ENCODE peak calls at places on chromosomes 3 and 15, in eight cellular contexts. Z, E, H, T, P, D, Y and R are unnamed samples.

GRCh38 chr15:63312286-63312685 is 34.9 kb downstream of the APH1B start:
- DNase-seq in E (no peak), P (no peak), T (no peak), Z (no peak), H (no peak), D (no peak), Y (no peak), R (no peak)

GRCh38 chr3:28835751-28836150 is 445.1 kb upstream of the RBMS3 start:
- DNase-seq in E (no peak), D (no peak), H (no peak), Z (peak), P (no peak), Y (no peak), T (peak), R (no peak)

GRCh38 chr3:152405915-152406802 is 137.4 kb downstream of the MBNL1 start:
- DNase-seq in Y (no peak), E (no peak), D (no peak), P (no peak), T (no peak), Z (no peak), H (peak), R (no peak)

GRCh38 chr3:39278616-39278935 is 1.3 kb downstream of the CX3CR1 start:
- DNase-seq in Z (no peak), T (no peak), D (no peak), E (no peak), P (no peak), H (no peak), Y (no peak), R (no peak)

GRCh38 chr3:71341721-71342120 is 241.8 kb downstream of the FOXP1 start:
- DNase-seq in E (no peak), Y (no peak), H (no peak), D (no peak), Z (no peak), T (no peak), P (no peak), R (no peak)

GRCh38 chr15:95626501-95627361 is 703.8 kb upstream of the NR2F2 start:
- DNase-seq in P (no peak), T (no peak), E (no peak), Y (no peak), H (peak), Z (no peak), D (no peak), R (no peak)

GRCh38 chr3:190385835-190386688 is 1.9 kb upstream of the CLDN16 start:
- DNase-seq in E (no peak), D (no peak), Y (peak), P (no peak), Z (no peak), H (no peak), T (no peak), R (no peak)

GRCh38 chr15:62492900-62493299 is 327.8 kb upstream of the C2CD4B start:
- DNase-seq in Y (no peak), E (no peak), D (no peak), H (no peak), P (no peak), T (no peak), Z (no peak), R (no peak)

GRCh38 chr15:78264304-78265136 is at the start of gene DNAJA4:
- DNase-seq in D (peak), Z (no peak), T (peak), P (peak), H (no peak), Y (no peak), E (peak), R (peak)

GRCh38 chr15:72472907-72473669 is 1.0 kb upstream of the ARIH1 start:
- DNase-seq in D (no peak), Z (peak), Y (no peak), E (no peak), P (no peak), H (no peak), T (no peak), R (no peak)

GRCh38 chr15:86644319-86644718 is 564.6 kb downstream of the AGBL1 start:
- DNase-seq in T (no peak), P (no peak), E (no peak), H (no peak), Z (no peak), Y (no peak), D (no peak), R (no peak)

GRCh38 chr3:146503459-146504202 is 34.3 kb upstream of the PLSCR2 start:
- DNase-seq in H (no peak), Y (peak), E (no peak), Z (peak), D (no peak), P (peak), T (peak), R (no peak)

GRCh38 chr3:11467875-11468274 is 175.8 kb downstream of the VGLL4 start:
- DNase-seq in T (no peak), Z (no peak), Y (no peak), P (no peak), H (no peak), E (no peak), D (no peak), R (no peak)

GRCh38 chr3:55884491-55885285 is 397.6 kb upstream of the WNT5A start:
- DNase-seq in Z (no peak), Y (no peak), T (no peak), H (no peak), D (no peak), P (no peak), E (no peak), R (no peak)

GRCh38 chr3:71998995-71999673 is 214.2 kb upstream of the PROK2 start:
- DNase-seq in T (no peak), H (no peak), Z (no peak), D (no peak), P (no peak), E (no peak), Y (no peak), R (no peak)

GRCh38 chr15:72502220-72502809 is 28.2 kb downstream of the ARIH1 start:
- DNase-seq in P (no peak), E (no peak), Y (no peak), T (no peak), D (no peak), H (no peak), Z (no peak), R (no peak)

GRCh38 chr3:9032236-9032777 is 69.0 kb upstream of the RAD18 start:
- DNase-seq in E (no peak), Z (no peak), T (no peak), D (no peak), P (no peak), Y (no peak), H (no peak), R (no peak)

GRCh38 chr15:95303659-95304058 is 1026.8 kb upstream of the NR2F2 start:
- DNase-seq in H (no peak), T (no peak), Y (no peak), Z (no peak), D (no peak), P (no peak), E (no peak), R (no peak)

GRCh38 chr3:25235033-25235432 is 193.0 kb upstream of the RARB start:
- DNase-seq in H (no peak), Z (no peak), D (no peak), E (no peak), P (no peak), Y (no peak), T (no peak), R (no peak)

GRCh38 chr15:75059607-75060006 is 36.2 kb downstream of the PPCDC start:
- DNase-seq in T (no peak), P (no peak), D (no peak), E (no peak), Y (no peak), H (no peak), Z (peak), R (no peak)

GRCh38 chr15:38130739-38131498 is 121.7 kb upstream of the SPRED1 start:
- DNase-seq in H (no peak), Y (peak), P (peak), T (peak), Z (peak), D (no peak), E (peak), R (no peak)

GRCh38 chr3:87468938-87469337 is 192.6 kb upstream of the POU1F1 start:
- DNase-seq in T (no peak), Y (no peak), H (no peak), E (no peak), Z (no peak), P (no peak), D (no peak), R (no peak)

GRCh38 chr15:60038111-60038521 is 34.0 kb downstream of the FOXB1 start:
- DNase-seq in Y (no peak), D (no peak), Z (no peak), E (no peak), T (no peak), H (no peak), P (no peak), R (no peak)

GRCh38 chr3:44648564-44649229 is at the start of gene ZNF35:
- DNase-seq in Z (peak), T (peak), D (peak), Y (peak), H (peak), P (peak), E (peak), R (no peak)

GRCh38 chr15:27549796-27550195 is 549.3 kb downstream of the OCA2 start:
- DNase-seq in T (no peak), E (no peak), Z (no peak), P (no peak), D (no peak), H (no peak), Y (no peak), R (no peak)

GRCh38 chr15:90823455-90823974 is 44.9 kb upstream of the FURIN start:
- DNase-seq in H (no peak), E (no peak), D (no peak), T (no peak), P (peak), Y (no peak), Z (no peak), R (no peak)

GRCh38 chr15:66369773-66370651 is 13.5 kb upstream of the TIPIN start:
- DNase-seq in D (peak), H (no peak), Z (no peak), T (no peak), E (no peak), Y (no peak), P (no peak), R (peak)

GRCh38 chr3:2476996-2477395 is 378.3 kb downstream of the CNTN4 start:
- DNase-seq in H (no peak), Z (no peak), Y (no peak), E (no peak), P (no peak), D (no peak), T (no peak), R (no peak)

GRCh38 chr3:153639634-153640033 is 477.6 kb downstream of the RAP2B start:
- DNase-seq in H (no peak), E (no peak), Y (no peak), D (no peak), P (no peak), T (no peak), Z (no peak), R (no peak)